ENCODE peak calls at places on chromosomes 16 and 17, in ten cellular contexts. S, A, U, I, V, H, T, R, D and C are unnamed samples.

GRCh38 chr17:7445011-7445927 is at the start of gene CHRNB1:
- DNase-seq in I (no peak), S (peak; percentile 95), D (peak; percentile 88), R (peak; percentile 74), V (no peak), H (peak; percentile 84), A (peak; percentile 10), T (peak; percentile 52), U (no peak), C (peak; percentile 67)

GRCh38 chr16:22670551-22670970 is 143.4 kb upstream of the HS3ST2 start:
- DNase-seq in A (no peak), S (no peak), H (no peak), U (no peak), V (no peak), D (no peak), T (no peak), I (no peak), R (peak; percentile 68), C (no peak)

GRCh38 chr16:82671743-82672142 is 45.0 kb downstream of the CDH13 start:
- DNase-seq in H (no peak), R (no peak), A (no peak), S (no peak), V (no peak), T (no peak), I (no peak), D (no peak), U (no peak), C (no peak)

GRCh38 chr16:74650966-74651567 is 15.6 kb downstream of the RFWD3 start:
- DNase-seq in V (no peak), H (no peak), I (no peak), S (no peak), A (peak; percentile 17), U (peak; percentile 21), D (no peak), T (no peak), R (no peak), C (no peak)

GRCh38 chr16:14564323-14564722 is 65.7 kb downstream of the PARN start:
- DNase-seq in H (no peak), V (no peak), R (no peak), S (no peak), U (no peak), I (no peak), A (no peak), T (no peak), D (peak; percentile 62), C (no peak)

GRCh38 chr16:69761983-69762842 is at the start of gene WWP2:
- DNase-seq in T (peak; percentile 56), V (no peak), H (peak; percentile 81), S (peak; percentile 87), U (peak; percentile 46), R (peak; percentile 43), I (no peak), D (peak; percentile 75), A (peak; percentile 68), C (peak; percentile 32)

GRCh38 chr17:28110184-28110583 is 67.7 kb downstream of the NLK start:
- DNase-seq in U (no peak), H (no peak), I (no peak), R (no peak), S (no peak), T (no peak), A (no peak), D (no peak), V (no peak), C (no peak)

GRCh38 chr16:73949574-73950348 is 346.9 kb upstream of the PSMD7 start:
- DNase-seq in R (no peak), S (no peak), D (no peak), H (no peak), A (peak; percentile 40), U (peak; percentile 59), V (peak; percentile 88), T (peak; percentile 34), I (peak; percentile 45), C (no peak)

GRCh38 chr17:1759529-1759928 is 2.3 kb upstream of the SERPINF1 start:
- DNase-seq in R (no peak), U (no peak), H (no peak), A (no peak), S (no peak), T (no peak), I (no peak), V (no peak), D (no peak), C (no peak)

GRCh38 chr17:1123397-1124237 is 56.2 kb downstream of the ABR start:
- DNase-seq in D (no peak), A (no peak), R (no peak), U (no peak), S (no peak), T (no peak), H (no peak), I (no peak), V (no peak), C (no peak)

GRCh38 chr17:16085066-16085699 is 85.6 kb downstream of the TTC19 start:
- DNase-seq in R (no peak), H (no peak), T (peak; percentile 78), I (peak; percentile 16), U (peak; percentile 89), D (no peak), S (no peak), V (peak; percentile 79), A (peak; percentile 71), C (no peak)

GRCh38 chr17:18139949-18140348 is 31.4 kb downstream of the MYO15A start:
- DNase-seq in A (no peak), V (no peak), D (no peak), R (no peak), S (no peak), I (no peak), H (no peak), U (peak; percentile 16), T (no peak), C (no peak)

GRCh38 chr16:51971184-51971583 is 575.8 kb downstream of the TOX3 start:
- DNase-seq in A (peak; percentile 5), R (no peak), U (peak; percentile 24), T (no peak), D (no peak), V (no peak), I (no peak), H (no peak), S (no peak), C (no peak)

GRCh38 chr17:39231587-39232551 is 6.1 kb upstream of the STAC2 start:
- DNase-seq in D (no peak), S (peak; percentile 82), H (no peak), U (peak; percentile 27), R (no peak), I (no peak), V (no peak), T (no peak), A (no peak), C (no peak)

GRCh38 chr17:50863221-50863843 is 2.8 kb downstream of the TOB1 start:
- DNase-seq in A (peak; percentile 35), S (no peak), H (no peak), T (no peak), U (peak; percentile 41), D (peak; percentile 71), I (no peak), V (no peak), R (peak; percentile 71), C (no peak)
- TF ChIP-seq CTCF in A (peak; percentile 75), S (peak; percentile 61), H (no peak), T (peak; percentile 69), U (peak; percentile 69), D (peak; percentile 50), I (peak; percentile 30), V (peak; percentile 54), R (peak; percentile 59), C (no peak)

GRCh38 chr17:56624947-56625346 is 31.4 kb downstream of the NOG start:
- DNase-seq in D (no peak), R (no peak), V (no peak), S (no peak), T (no peak), H (no peak), I (no peak), U (no peak), A (no peak), C (no peak)

GRCh38 chr17:56630202-56630601 is 36.7 kb downstream of the NOG start:
- DNase-seq in T (no peak), A (no peak), I (no peak), R (no peak), U (no peak), V (no peak), S (no peak), H (no peak), D (no peak), C (no peak)

GRCh38 chr17:56633681-56634080 is 40.2 kb downstream of the NOG start:
- DNase-seq in A (no peak), U (no peak), D (no peak), T (no peak), V (no peak), R (no peak), S (no peak), H (no peak), I (no peak), C (no peak)

GRCh38 chr17:56624315-56624714 is 30.8 kb downstream of the NOG start:
- DNase-seq in T (no peak), I (no peak), D (no peak), S (no peak), A (no peak), H (no peak), V (no peak), U (no peak), R (no peak), C (no peak)

GRCh38 chr17:56629450-56630187 is 36.1 kb downstream of the NOG start:
- DNase-seq in D (no peak), R (peak; percentile 12), V (no peak), H (no peak), T (peak; percentile 5), I (no peak), S (no peak), U (peak; percentile 3), A (peak; percentile 2), C (no peak)
- TF ChIP-seq CTCF in D (no peak), R (no peak), V (peak; percentile 76), H (no peak), T (peak; percentile 43), I (peak; percentile 64), S (no peak), U (peak; percentile 26), A (peak; percentile 44), C (no peak)

GRCh38 chr16:50667497-50668367 is 13.4 kb downstream of the SNX20 start:
- DNase-seq in V (no peak), U (no peak), A (no peak), S (no peak), R (no peak), D (no peak), H (no peak), T (no peak), I (no peak), C (no peak)
- TF ChIP-seq CTCF in V (no peak), U (peak; percentile 6), A (no peak), S (no peak), R (no peak), D (no peak), H (no peak), T (no peak), I (no peak), C (no peak)

DNA sequence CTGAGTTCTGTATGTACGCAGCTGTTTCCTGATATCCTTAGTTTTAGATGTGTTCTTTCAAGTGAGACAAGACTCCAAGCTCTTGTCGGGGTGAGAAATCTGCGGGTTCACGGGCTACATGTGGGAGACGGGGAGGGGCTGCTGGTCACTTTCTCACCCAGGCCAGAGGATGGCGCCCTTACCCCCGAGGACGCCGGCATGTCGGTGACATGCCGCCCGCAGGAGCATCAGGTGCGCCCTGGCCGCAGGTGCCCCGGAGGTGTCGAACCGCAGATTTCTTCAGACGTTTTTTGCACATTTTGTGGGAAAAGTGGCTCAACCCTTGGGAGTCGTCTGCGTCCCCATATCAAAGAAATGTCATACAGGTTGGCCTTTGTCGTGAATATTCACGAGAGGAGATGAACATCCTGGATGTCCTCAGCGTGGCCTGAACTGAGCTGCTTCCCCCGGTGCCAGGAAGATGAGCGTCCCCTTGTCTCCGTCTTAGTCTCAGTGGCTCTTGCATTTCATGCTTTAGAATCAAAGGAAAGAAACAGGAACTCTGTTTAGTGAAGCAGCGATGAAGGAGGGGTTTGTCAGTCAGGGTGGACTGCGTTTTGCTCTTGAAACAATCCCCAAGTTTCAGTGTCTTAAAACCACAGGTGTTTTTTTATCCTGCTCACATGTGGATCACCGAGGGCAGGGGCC is 75.3 kb upstream of the ZNF750 start:
- DNase-seq in I (no peak), S (no peak), V (no peak), H (no peak), A (no peak), U (no peak), R (no peak), D (no peak), T (no peak), C (no peak)
- TF ChIP-seq CTCF in I (peak; percentile 9), S (no peak), V (no peak), H (no peak), A (peak; percentile 17), U (no peak), R (no peak), D (no peak), T (peak; percentile 16), C (no peak)